ENCODE peak calls at places on chromosomes 16 and 17, in seven cellular contexts. L is EL, U is NCI-H1092, G is uterus, Q is AG20443, J is lower lobe of right lung, P is mucosa of gallbladder. I is an unnamed sample.

GRCh38 chr16:31502981-31503380 is 5.2 kb downstream of the RUSF1 start:
- DNase-seq in L (no peak), U (no peak), G (no peak), Q (no peak), J (no peak), P (no peak), I (no peak)

GRCh38 chr17:69254187-69254586 is 25.6 kb upstream of the ABCA10 start:
- DNase-seq in L (no peak), U (no peak), G (no peak), Q (no peak), J (no peak), P (no peak), I (no peak)

GRCh38 chr16:48053346-48053745 is 102.4 kb downstream of the ABCC12 start:
- DNase-seq in L (peak), U (no peak), G (no peak), Q (peak), J (peak), P (no peak), I (peak)

GRCh38 chr16:54503011-54503410 is 216.4 kb upstream of the IRX3 start:
- DNase-seq in L (no peak), U (no peak), G (no peak), Q (peak), J (no peak), P (no peak), I (no peak)

GRCh38 chr16:17519041-17519440 is 48.3 kb upstream of the XYLT1 start:
- DNase-seq in L (peak), U (no peak), G (no peak), Q (peak), J (no peak), P (no peak), I (peak)

GRCh38 chr17:16122697-16123434 is 92.5 kb downstream of the NCOR1 start:
- DNase-seq in L (peak), U (no peak), G (no peak), Q (no peak), J (no peak), P (no peak), I (peak)

GRCh38 chr17:16989953-16990860 is 18.3 kb upstream of the TNFRSF13B start:
- DNase-seq in L (peak), U (no peak), G (no peak), Q (peak), J (no peak), P (no peak), I (peak)

GRCh38 chr17:78748730-78749317 is 33.2 kb downstream of the CYTH1 start:
- DNase-seq in L (peak), U (no peak), G (peak), Q (peak), J (peak), P (peak), I (peak)

GRCh38 chr17:77320046-77320445 is 179.3 kb downstream of the SEC14L1 start:
- DNase-seq in L (peak), U (no peak), G (peak), Q (peak), J (peak), P (no peak), I (no peak)

GRCh38 chr16:22189473-22190168 is 16.5 kb upstream of the EEF2K start:
- DNase-seq in L (peak), U (no peak), G (peak), Q (peak), J (peak), P (peak), I (peak)

GRCh38 chr16:64969221-64969620 is 152.6 kb downstream of the CDH11 start:
- DNase-seq in L (no peak), U (no peak), G (no peak), Q (no peak), J (no peak), P (no peak), I (no peak)

GRCh38 chr17:73855933-73856332 is 211.7 kb upstream of the SDK2 start:
- DNase-seq in L (no peak), U (no peak), G (no peak), Q (peak), J (no peak), P (no peak), I (no peak)

GRCh38 chr17:82457071-82457789 is 1.3 kb upstream of the NARF start:
- DNase-seq in L (no peak), U (no peak), G (no peak), Q (no peak), J (no peak), P (no peak), I (no peak)

GRCh38 chr17:40956401-40957254 is 10.1 kb downstream of the KRT39 start:
- DNase-seq in L (peak), U (no peak), G (no peak), Q (peak), J (no peak), P (peak), I (peak)

GRCh38 chr17:1714980-1715802 is 5.0 kb upstream of the TLCD2 start:
- DNase-seq in L (peak), U (no peak), G (peak), Q (peak), J (peak), P (peak), I (peak)